ENCODE peak calls at places on chromosome X, in six cellular contexts. W is K562, U is HCT116, V is HEK293T, Q is HepG2, N is H1. T is an unnamed sample.

GRCh38 chrX:48934581-48935331 is 15.9 kb upstream of the PIM2 start:
- DNase-seq in W (no peak), U (no peak), V (no peak), Q (no peak), N (no peak), T (no peak)

GRCh38 chrX:127726227-127726626 is 326.0 kb downstream of the ACTRT1 start:
- DNase-seq in W (no peak), U (no peak), V (no peak), Q (no peak), N (no peak), T (no peak)

GRCh38 chrX:103613362-103613761 is 5.6 kb downstream of the TCEAL3 start:
- DNase-seq in W (no peak), U (no peak), V (no peak), Q (no peak), N (no peak), T (no peak)

GRCh38 chrX:11105080-11105479 is 6.1 kb upstream of the HCCS start:
- DNase-seq in W (peak; percentile 12), U (no peak), V (no peak), Q (no peak), N (no peak), T (no peak)

GRCh38 chrX:51743179-51743957 is at the start of gene GSPT2:
- DNase-seq in W (peak; percentile 67), U (no peak), V (peak; percentile 10), Q (no peak), N (peak; percentile 23), T (peak; percentile 43)

GRCh38 chrX:40158036-40158706 is 60.4 kb upstream of the BCOR start:
- DNase-seq in W (no peak), U (no peak), V (no peak), Q (no peak), N (no peak), T (peak; percentile 54)

GRCh38 chrX:41634284-41634683 is 54.5 kb upstream of the GPR34 start:
- DNase-seq in W (peak; percentile 62), U (no peak), V (no peak), Q (no peak), N (no peak), T (no peak)

GRCh38 chrX:47361538-47362511 is 8.6 kb upstream of the ZNF157 start:
- DNase-seq in W (peak; percentile 16), U (peak; percentile 84), V (peak; percentile 93), Q (peak; percentile 67), N (peak; percentile 81), T (peak; percentile 78)

GRCh38 chrX:1658083-1658463 is 43.2 kb downstream of the ASMT start:
- DNase-seq in W (no peak), U (no peak), V (peak; percentile 12), Q (no peak), N (no peak), T (no peak)

GRCh38 chrX:10115082-10115481 is 41.7 kb upstream of the CLCN4 start:
- DNase-seq in W (no peak), U (no peak), V (no peak), Q (no peak), N (no peak), T (no peak)

GRCh38 chrX:8939344-8939743 is 94.6 kb downstream of the FAM9B start:
- DNase-seq in W (no peak), U (no peak), V (no peak), Q (no peak), N (no peak), T (no peak)

GRCh38 chrX:134684956-134685355 is 26.7 kb upstream of the PLAC1 start:
- DNase-seq in W (no peak), U (no peak), V (no peak), Q (no peak), N (no peak), T (no peak)

GRCh38 chrX:54484666-54485065 is 11.4 kb downstream of the FGD1 start:
- DNase-seq in W (no peak), U (no peak), V (no peak), Q (no peak), N (no peak), T (peak; percentile 15)

GRCh38 chrX:8272846-8273245 is 101.8 kb upstream of the VCX2 start:
- DNase-seq in W (no peak), U (no peak), V (no peak), Q (no peak), N (no peak), T (no peak)

GRCh38 chrX:54171527-54171926 is 11.5 kb downstream of the FAM120C start:
- DNase-seq in W (no peak), U (no peak), V (no peak), Q (no peak), N (no peak), T (no peak)

GRCh38 chrX:14064632-14065432 is 35.1 kb upstream of the GEMIN8 start:
- DNase-seq in W (peak; percentile 90), U (peak; percentile 13), V (peak; percentile 12), Q (no peak), N (no peak), T (no peak)

GRCh38 chrX:135923353-135923752 is 29.8 kb downstream of the SAGE1 start:
- DNase-seq in W (peak; percentile 14), U (peak; percentile 7), V (peak; percentile 34), Q (no peak), N (no peak), T (peak; percentile 15)

GRCh38 chrX:128460835-128461234 is 408.6 kb upstream of the ACTRT1 start:
- DNase-seq in W (no peak), U (no peak), V (peak; percentile 17), Q (no peak), N (no peak), T (no peak)

GRCh38 chrX:65491620-65492019 is 43.0 kb downstream of the LAS1L start:
- DNase-seq in W (no peak), U (no peak), V (no peak), Q (no peak), N (no peak), T (no peak)
- TF ChIP-seq SP1 in W (no peak), U (no peak), V (no peak), Q (no peak), N (no peak), T (no peak)

DNA sequence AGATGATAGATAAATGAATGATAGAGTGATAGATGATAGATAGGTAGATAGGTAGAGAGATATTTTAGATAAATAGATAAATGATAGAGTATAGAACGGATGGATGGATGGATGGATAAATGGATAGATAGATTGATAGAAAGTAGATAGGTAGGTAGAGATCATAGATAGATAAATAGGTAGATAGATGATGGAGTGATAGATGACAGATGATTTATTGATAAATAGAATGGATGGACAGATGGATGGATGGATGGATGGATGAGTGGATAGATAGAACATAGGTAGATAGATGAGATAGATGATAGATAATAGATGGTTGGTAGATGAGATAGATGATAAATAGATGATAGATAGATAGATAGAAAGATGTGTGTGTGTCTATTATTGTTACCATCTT is 49.5 kb downstream of the ARSD start:
- DNase-seq in W (no peak), U (no peak), V (no peak), Q (no peak), N (no peak), T (no peak)
- TF ChIP-seq SP1 in W (no peak), U (no peak), V (no peak), Q (no peak), N (no peak), T (no peak)

DNA sequence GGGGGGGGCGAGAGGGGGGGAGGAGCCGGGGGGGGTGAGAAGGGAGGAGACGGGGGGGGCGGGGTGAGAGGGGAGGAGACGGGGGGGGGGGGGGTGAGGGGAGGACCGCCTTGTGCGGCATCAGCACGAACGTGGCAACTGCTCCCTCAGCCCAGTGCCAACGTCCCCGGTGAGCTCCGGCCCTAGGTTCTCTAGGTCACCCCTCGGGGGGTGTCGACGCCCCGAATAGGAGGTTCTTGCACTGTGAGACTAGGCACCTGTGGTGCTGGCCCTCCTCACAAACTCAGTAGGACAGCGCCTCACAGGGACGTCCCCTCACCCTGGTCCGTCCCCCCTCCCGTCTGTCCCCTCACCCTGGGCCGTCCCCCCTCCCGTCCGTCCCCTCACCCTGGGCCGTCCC is 21.5 kb upstream of the GTPBP6 start:
- DNase-seq in W (no peak), U (no peak), V (no peak), Q (no peak), N (no peak), T (no peak)
- TF ChIP-seq SP1 in W (no peak), U (no peak), V (no peak), Q (no peak), N (no peak), T (no peak)

GRCh38 chrX:24241822-24242648 is 71.8 kb downstream of the SUPT20HL2 start:
- DNase-seq in W (peak; percentile 51), U (no peak), V (peak; percentile 67), Q (peak; percentile 31), N (no peak), T (no peak)
- TF ChIP-seq SP1 in W (no peak), U (no peak), V (no peak), Q (no peak), N (no peak), T (no peak)

GRCh38 chrX:15468036-15468435 is 25.1 kb downstream of the PIR start:
- DNase-seq in W (peak; percentile 38), U (no peak), V (peak; percentile 35), Q (no peak), N (no peak), T (no peak)
- TF ChIP-seq SP1 in W (no peak), U (no peak), V (no peak), Q (no peak), N (no peak), T (no peak)

GRCh38 chrX:110420771-110421498 is 62.3 kb downstream of the RTL9 start:
- DNase-seq in W (peak; percentile 56), U (no peak), V (peak; percentile 58), Q (no peak), N (no peak), T (no peak)

GRCh38 chrX:110418857-110419249 is 60.2 kb downstream of the RTL9 start:
- DNase-seq in W (no peak), U (no peak), V (peak; percentile 44), Q (no peak), N (no peak), T (no peak)

GRCh38 chrX:110418220-110418856 is 59.7 kb downstream of the RTL9 start:
- DNase-seq in W (peak; percentile 65), U (no peak), V (peak; percentile 76), Q (no peak), N (no peak), T (peak; percentile 14)

GRCh38 chrX:110425222-110425621 is 66.6 kb downstream of the RTL9 start:
- DNase-seq in W (no peak), U (no peak), V (no peak), Q (no peak), N (no peak), T (no peak)

GRCh38 chrX:110421499-110422455 is 63.1 kb downstream of the RTL9 start:
- DNase-seq in W (no peak), U (no peak), V (no peak), Q (no peak), N (no peak), T (no peak)
- TF ChIP-seq SP1 in W (no peak), U (no peak), V (no peak), Q (no peak), N (no peak), T (no peak)

GRCh38 chrX:110706446-110706845 is 89.2 kb downstream of the CHRDL1 start:
- DNase-seq in W (no peak), U (no peak), V (no peak), Q (no peak), N (no peak), T (no peak)
- TF ChIP-seq SP1 in W (no peak), U (no peak), V (no peak), Q (no peak), N (no peak), T (no peak)

GRCh38 chrX:120145295-120145925 is 13.0 kb upstream of the RHOXF2 start:
- DNase-seq in W (peak; percentile 58), U (no peak), V (no peak), Q (no peak), N (no peak), T (no peak)
- TF ChIP-seq SP1 in W (no peak), U (no peak), V (no peak), Q (no peak), N (no peak), T (no peak)

T was measured in WTC11.